ENCODE peak calls at places on chromosome X, in six cellular contexts. N, H, G, T, X and M are unnamed samples.

GRCh38 chrX:68252664-68253063 is 180.6 kb downstream of the OPHN1 start:
- DNase-seq in H (no peak), N (no peak), G (no peak), T (no peak), X (no peak), M (no peak)

GRCh38 chrX:53316121-53316859 is 34.9 kb upstream of the IQSEC2 start:
- DNase-seq in T (no peak), N (no peak), G (no peak), X (no peak), H (no peak), M (no peak)

GRCh38 chrX:51614353-51614752 is 4.4 kb downstream of the CENPVL3 start:
- DNase-seq in H (peak; percentile 13), T (peak; percentile 76), N (peak; percentile 44), X (no peak), G (peak; percentile 39), M (peak; percentile 46)

GRCh38 chrX:1507511-1508463 is 29.2 kb downstream of the P2RY8 start:
- DNase-seq in G (no peak), H (no peak), N (no peak), X (no peak), T (no peak), M (no peak)

GRCh38 chrX:42143866-42144592 is 220.7 kb upstream of the CASK start:
- DNase-seq in H (peak; percentile 37), G (no peak), T (no peak), X (no peak), N (no peak), M (no peak)

GRCh38 chrX:154382483-154383069 is 3.5 kb downstream of the EMD start:
- DNase-seq in N (no peak), G (no peak), H (no peak), X (no peak), T (no peak), M (no peak)

GRCh38 chrX:4379071-4379470 is 665.6 kb upstream of the PRKX start:
- DNase-seq in T (no peak), G (no peak), X (no peak), N (no peak), H (no peak), M (no peak)

GRCh38 chrX:11754958-11755645 is 2.9 kb upstream of the MSL3 start:
- DNase-seq in T (no peak), H (no peak), G (no peak), N (no peak), X (no peak), M (no peak)

GRCh38 chrX:120791013-120791643 is 84.5 kb downstream of the CT47B1 start:
- DNase-seq in N (peak; percentile 62), T (peak; percentile 83), G (peak; percentile 76), H (peak; percentile 62), X (no peak), M (peak; percentile 51)

GRCh38 chrX:38985375-38985774 is 184.1 kb downstream of the MID1IP1 start:
- DNase-seq in T (peak; percentile 41), G (peak; percentile 43), N (peak; percentile 56), H (no peak), X (no peak), M (peak; percentile 30)

GRCh38 chrX:37754518-37754917 is 25.3 kb upstream of the CYBB start:
- DNase-seq in N (no peak), H (no peak), T (no peak), X (no peak), G (no peak), M (no peak)

GRCh38 chrX:17527135-17527701 is 152.2 kb downstream of the NHS start:
- DNase-seq in X (no peak), H (no peak), N (no peak), T (no peak), G (no peak), M (no peak)

GRCh38 chrX:43562372-43562771 is 93.7 kb upstream of the MAOA start:
- DNase-seq in G (peak; percentile 9), T (no peak), X (no peak), N (no peak), H (no peak), M (no peak)

GRCh38 chrX:39592776-39593175 is 505.0 kb downstream of the BCOR start:
- DNase-seq in X (no peak), N (no peak), T (peak; percentile 56), H (peak; percentile 22), G (peak; percentile 16), M (no peak)

GRCh38 chrX:118861338-118861737 is 37.7 kb downstream of the ZCCHC12 start:
- DNase-seq in H (no peak), X (no peak), T (no peak), N (no peak), G (no peak), M (no peak)